ENCODE peak calls at places on chromosomes 3 and 15, in eight cellular contexts. J is heart left ventricle, S is frontal cortex, I is heart right ventricle, A is HTR-8/SVneo, Y is T-helper 9 cell, H is neural progenitor cell, O is DMS79 treated with DMSO at 0.1 percent for 48 hours. D is an unnamed sample.
A peak's percentile ranks its signal among the peaks of the same experiment; 100 is the strongest.

GRCh38 chr3:46931631-46932441 is 44.7 kb downstream of the CCDC12 start:
- DNase-seq in A (no peak), J (peak; percentile 67), S (no peak), Y (no peak), O (peak; percentile 59), H (no peak), I (no peak), D (peak; percentile 30)

GRCh38 chr3:1600206-1600605 is 498.5 kb upstream of the CNTN4 start:
- DNase-seq in I (no peak), J (no peak), Y (no peak), S (no peak), O (no peak), H (no peak), A (no peak), D (no peak)

GRCh38 chr3:151999936-152000335 is 126.5 kb downstream of the SUCNR1 start:
- DNase-seq in I (no peak), J (no peak), S (no peak), O (no peak), A (no peak), Y (no peak), H (no peak), D (no peak)

GRCh38 chr3:106004137-106004600 is 135.4 kb upstream of the CBLB start:
- DNase-seq in H (no peak), J (no peak), S (no peak), I (no peak), Y (no peak), O (no peak), A (no peak), D (peak; percentile 63)

GRCh38 chr3:62735510-62735909 is 139.7 kb downstream of the CADPS start:
- DNase-seq in J (no peak), H (no peak), S (no peak), Y (no peak), A (no peak), I (no peak), O (no peak), D (no peak)

GRCh38 chr3:134361162-134361831 is 12.9 kb downstream of the AMOTL2 start:
- DNase-seq in S (no peak), O (no peak), I (no peak), Y (no peak), H (no peak), A (no peak), J (peak; percentile 18), D (no peak)

GRCh38 chr3:38805765-38806386 is 10.1 kb downstream of the SCN10A start:
- DNase-seq in I (peak; percentile 55), O (no peak), Y (no peak), H (peak; percentile 95), S (no peak), A (peak; percentile 41), J (peak; percentile 39), D (peak; percentile 76)

GRCh38 chr3:123287051-123287961 is 85.6 kb downstream of the SEC22A start:
- DNase-seq in A (no peak), H (no peak), S (no peak), Y (no peak), O (no peak), I (no peak), J (no peak), D (no peak)

GRCh38 chr15:42385206-42385979 is 26.1 kb downstream of the CAPN3 start:
- DNase-seq in A (peak; percentile 60), H (peak; percentile 80), I (no peak), Y (no peak), S (no peak), J (no peak), O (peak; percentile 12), D (peak; percentile 43)

GRCh38 chr15:66080791-66081475 is 172.6 kb downstream of the MEGF11 start:
- DNase-seq in I (no peak), J (no peak), H (peak; percentile 66), O (peak; percentile 8), Y (no peak), S (peak; percentile 28), A (peak; percentile 72), D (peak; percentile 50)

GRCh38 chr3:169564883-169565282 is 98.6 kb downstream of the MECOM start:
- DNase-seq in O (no peak), Y (no peak), J (no peak), I (no peak), S (no peak), A (no peak), H (no peak), D (no peak)

GRCh38 chr3:46661776-46662766 is 31.4 kb downstream of the ALS2CL start:
- DNase-seq in S (no peak), J (peak; percentile 14), A (no peak), I (peak; percentile 3), Y (no peak), O (no peak), H (peak; percentile 57), D (no peak)

GRCh38 chr3:143951351-143951971 is 20.2 kb upstream of the DIPK2A start:
- DNase-seq in A (peak; percentile 4), O (no peak), I (no peak), J (no peak), H (peak; percentile 67), Y (no peak), S (no peak), D (peak; percentile 52)

GRCh38 chr3:185942396-185942795 is 4.6 kb upstream of the TRA2B start:
- DNase-seq in I (no peak), Y (no peak), J (no peak), H (no peak), O (no peak), S (no peak), A (no peak), D (no peak)

GRCh38 chr15:79176151-79176550 is 85.6 kb upstream of the RASGRF1 start:
- DNase-seq in A (no peak), S (no peak), H (no peak), I (no peak), Y (no peak), O (no peak), J (no peak), D (no peak)

GRCh38 chr3:188863999-188864406 is 307.8 kb upstream of the TPRG1 start:
- DNase-seq in O (peak; percentile 58), S (no peak), J (no peak), Y (no peak), H (no peak), I (no peak), A (no peak), D (peak; percentile 67)

GRCh38 chr3:47984089-47984759 is 32.0 kb downstream of the MAP4 start:
- DNase-seq in O (no peak), Y (no peak), S (no peak), J (no peak), A (peak; percentile 27), H (no peak), I (no peak), D (peak; percentile 84)

GRCh38 chr3:135231646-135232625 is 436.9 kb downstream of the EPHB1 start:
- DNase-seq in H (no peak), I (no peak), A (no peak), Y (no peak), J (no peak), O (peak; percentile 26), S (no peak), D (no peak)